ENCODE peak calls at places on chromosomes 11 and 22, in four cellular contexts. One of them, this sample, is unnamed.
A peak's percentile ranks its signal among the peaks of the same experiment; 100 is the strongest.

GRCh38 chr11:68040121-68040956 is 1.5 kb downstream of the TCIRG1 start:
- DNase-seq in left ventricle myocardium inferior: peak; percentile 66
- DNase-seq in adipocyte: peak; percentile 75
- DNase-seq in thoracic aorta: no peak
- DNase-seq in this sample: peak; percentile 48

GRCh38 chr22:46073683-46074504 is 76.4 kb upstream of the PPARA start:
- DNase-seq in left ventricle myocardium inferior: peak; percentile 44
- DNase-seq in adipocyte: peak; percentile 82
- DNase-seq in thoracic aorta: no peak
- DNase-seq in this sample: no peak

GRCh38 chr11:761526-762108 is 14.4 kb downstream of the TALDO1 start:
- DNase-seq in left ventricle myocardium inferior: no peak
- DNase-seq in adipocyte: no peak
- DNase-seq in thoracic aorta: no peak
- DNase-seq in this sample: no peak

GRCh38 chr11:113664069-113664980 is 41.8 kb downstream of the TMPRSS5 start:
- DNase-seq in left ventricle myocardium inferior: no peak
- DNase-seq in adipocyte: no peak
- DNase-seq in thoracic aorta: no peak
- DNase-seq in this sample: no peak

GRCh38 chr22:31676700-31677099 is 14.7 kb upstream of the PISD start:
- DNase-seq in left ventricle myocardium inferior: peak; percentile 95
- DNase-seq in adipocyte: peak; percentile 22
- DNase-seq in thoracic aorta: peak; percentile 91
- DNase-seq in this sample: peak; percentile 95

GRCh38 chr11:68343761-68344256 is 31.4 kb downstream of the LRP5 start:
- DNase-seq in left ventricle myocardium inferior: no peak
- DNase-seq in adipocyte: no peak
- DNase-seq in thoracic aorta: no peak
- DNase-seq in this sample: no peak

GRCh38 chr11:117793521-117793920 is 3.5 kb downstream of the DSCAML1 start:
- DNase-seq in left ventricle myocardium inferior: no peak
- DNase-seq in adipocyte: no peak
- DNase-seq in thoracic aorta: no peak
- DNase-seq in this sample: no peak

GRCh38 chr11:122933434-122933833 is 48.2 kb downstream of the BSX start:
- DNase-seq in left ventricle myocardium inferior: no peak
- DNase-seq in adipocyte: peak; percentile 6
- DNase-seq in thoracic aorta: no peak
- DNase-seq in this sample: no peak

GRCh38 chr11:57310630-57311086 is 14.1 kb downstream of the TNKS1BP1 start:
- DNase-seq in left ventricle myocardium inferior: no peak
- DNase-seq in adipocyte: peak; percentile 70
- DNase-seq in thoracic aorta: no peak
- DNase-seq in this sample: peak; percentile 53

GRCh38 chr11:6027501-6027900 is 3.1 kb downstream of the OR56A1 start:
- DNase-seq in left ventricle myocardium inferior: no peak
- DNase-seq in adipocyte: no peak
- DNase-seq in thoracic aorta: no peak
- DNase-seq in this sample: peak; percentile 20

GRCh38 chr11:63592975-63593395 is 21.2 kb downstream of the PLAAT3 start:
- DNase-seq in left ventricle myocardium inferior: no peak
- DNase-seq in adipocyte: peak; percentile 43
- DNase-seq in thoracic aorta: no peak
- DNase-seq in this sample: no peak

GRCh38 chr22:19802881-19803735 is 42.5 kb downstream of the TBX1 start:
- DNase-seq in left ventricle myocardium inferior: peak; percentile 10
- DNase-seq in adipocyte: no peak
- DNase-seq in thoracic aorta: no peak
- DNase-seq in this sample: no peak

GRCh38 chr11:116353517-116353916 is 419.3 kb downstream of the BUD13 start:
- DNase-seq in left ventricle myocardium inferior: no peak
- DNase-seq in adipocyte: no peak
- DNase-seq in thoracic aorta: no peak
- DNase-seq in this sample: no peak

GRCh38 chr22:20407829-20408228 is 13.9 kb downstream of the ZNF74 start:
- DNase-seq in left ventricle myocardium inferior: no peak
- DNase-seq in adipocyte: no peak
- DNase-seq in thoracic aorta: no peak
- DNase-seq in this sample: no peak

GRCh38 chr11:78298216-78298860 is 109.6 kb downstream of the USP35 start:
- DNase-seq in left ventricle myocardium inferior: no peak
- DNase-seq in adipocyte: no peak
- DNase-seq in thoracic aorta: no peak
- DNase-seq in this sample: no peak

GRCh38 chr11:64834723-64835615 is 9.5 kb downstream of the CDC42BPG start:
- DNase-seq in left ventricle myocardium inferior: no peak
- DNase-seq in adipocyte: no peak
- DNase-seq in thoracic aorta: no peak
- DNase-seq in this sample: peak; percentile 84

GRCh38 chr11:65857500-65858353 is at the start of gene CFL1:
- DNase-seq in left ventricle myocardium inferior: peak; percentile 99
- DNase-seq in adipocyte: peak; percentile 99
- DNase-seq in thoracic aorta: peak; percentile 92
- DNase-seq in this sample: peak; percentile 99

GRCh38 chr11:128553662-128554392 is 33.5 kb downstream of the ETS1 start:
- DNase-seq in left ventricle myocardium inferior: no peak
- DNase-seq in adipocyte: peak; percentile 39
- DNase-seq in thoracic aorta: no peak
- DNase-seq in this sample: peak; percentile 55

GRCh38 chr22:46070722-46071450 is 79.4 kb upstream of the PPARA start:
- DNase-seq in left ventricle myocardium inferior: peak; percentile 78
- DNase-seq in adipocyte: peak; percentile 87
- DNase-seq in thoracic aorta: no peak
- DNase-seq in this sample: no peak

GRCh38 chr11:76553554-76554476 is 109.0 kb downstream of the EMSY start:
- DNase-seq in left ventricle myocardium inferior: no peak
- DNase-seq in adipocyte: no peak
- DNase-seq in thoracic aorta: no peak
- DNase-seq in this sample: no peak

GRCh38 chr22:27760474-27760873 is 41.1 kb downstream of the MN1 start:
- DNase-seq in left ventricle myocardium inferior: no peak
- DNase-seq in adipocyte: no peak
- DNase-seq in thoracic aorta: no peak
- DNase-seq in this sample: no peak

GRCh38 chr11:20501971-20502370 is 97.4 kb upstream of the SLC6A5 start:
- DNase-seq in left ventricle myocardium inferior: no peak
- DNase-seq in adipocyte: no peak
- DNase-seq in thoracic aorta: no peak
- DNase-seq in this sample: no peak

GRCh38 chr11:31786996-31787685 is 24.0 kb downstream of the PAX6 start:
- DNase-seq in left ventricle myocardium inferior: no peak
- DNase-seq in adipocyte: no peak
- DNase-seq in thoracic aorta: no peak
- DNase-seq in this sample: no peak

GRCh38 chr11:112292785-112293407 is 32.2 kb upstream of the PLET1 start:
- DNase-seq in left ventricle myocardium inferior: no peak
- DNase-seq in adipocyte: peak; percentile 95
- DNase-seq in thoracic aorta: peak; percentile 58
- DNase-seq in this sample: peak; percentile 92

GRCh38 chr22:36619797-36620390 is 83.7 kb downstream of the CACNG2 start:
- DNase-seq in left ventricle myocardium inferior: no peak
- DNase-seq in adipocyte: no peak
- DNase-seq in thoracic aorta: no peak
- DNase-seq in this sample: no peak

GRCh38 chr22:36629320-36629719 is 74.2 kb downstream of the CACNG2 start:
- DNase-seq in left ventricle myocardium inferior: no peak
- DNase-seq in adipocyte: no peak
- DNase-seq in thoracic aorta: no peak
- DNase-seq in this sample: no peak

GRCh38 chr22:36628561-36629060 is 74.9 kb downstream of the CACNG2 start:
- DNase-seq in left ventricle myocardium inferior: no peak
- DNase-seq in adipocyte: no peak
- DNase-seq in thoracic aorta: no peak
- DNase-seq in this sample: no peak

GRCh38 chr22:36625102-36625501 is 78.5 kb downstream of the CACNG2 start:
- DNase-seq in left ventricle myocardium inferior: no peak
- DNase-seq in adipocyte: no peak
- DNase-seq in thoracic aorta: no peak
- DNase-seq in this sample: no peak
- H3K27me3 ChIP-seq in left ventricle myocardium inferior: peaks cover 83% of the 10 kb centered on the region
- H3K27me3 ChIP-seq in adipocyte: peaks cover 58% of the 10 kb centered on the region
- H3K27me3 ChIP-seq in thoracic aorta: no peaks in the 10 kb centered on the region
- H3K27me3 ChIP-seq in this sample: peaks cover 43% of the 10 kb centered on the region

DNA sequence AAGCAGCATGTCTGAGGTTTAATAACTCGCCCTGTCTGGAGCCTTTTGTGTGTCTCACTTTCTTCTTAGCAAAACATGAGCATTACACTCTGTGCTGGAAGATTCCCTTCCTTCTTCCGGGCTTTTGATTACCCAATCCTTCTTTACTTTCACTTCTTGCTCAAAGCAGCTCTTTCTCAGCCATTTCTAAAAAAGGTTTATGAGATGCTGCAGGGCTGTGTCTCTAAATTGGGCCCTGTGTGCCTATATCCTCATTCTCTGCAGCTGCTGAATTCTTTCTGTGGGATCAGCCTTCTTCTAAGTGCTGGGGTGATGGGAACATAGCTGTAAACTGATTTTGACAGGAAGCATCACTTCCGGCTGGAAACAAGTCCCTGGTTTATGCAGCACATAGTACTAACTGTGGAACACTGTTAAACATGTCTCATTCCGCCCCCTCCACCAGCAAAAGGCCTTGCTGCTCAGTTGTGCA is 71.8 kb downstream of the PIWIL4 start:
- DNase-seq in left ventricle myocardium inferior: no peak
- DNase-seq in adipocyte: peak; percentile 69
- DNase-seq in thoracic aorta: no peak
- DNase-seq in this sample: no peak
- H3K4me3 ChIP-seq in left ventricle myocardium inferior: peak overlapping the region; percentile 19
- H3K4me3 ChIP-seq in adipocyte: peak overlapping the region; percentile 62
- H3K4me3 ChIP-seq in thoracic aorta: peak overlapping the region; percentile 39
- H3K4me3 ChIP-seq in this sample: no peak overlapping the region

GRCh38 chr11:71144736-71145135 is 107.6 kb downstream of the SHANK2 start:
- DNase-seq in left ventricle myocardium inferior: no peak
- DNase-seq in adipocyte: no peak
- DNase-seq in thoracic aorta: no peak
- DNase-seq in this sample: no peak
- H3K9me3 ChIP-seq in left ventricle myocardium inferior: peaks cover 10% of the 10 kb centered on the region
- H3K9me3 ChIP-seq in adipocyte: no peaks in the 10 kb centered on the region
- H3K9me3 ChIP-seq in thoracic aorta: no peaks in the 10 kb centered on the region
- H3K9me3 ChIP-seq in this sample: no peaks in the 10 kb centered on the region

DNA sequence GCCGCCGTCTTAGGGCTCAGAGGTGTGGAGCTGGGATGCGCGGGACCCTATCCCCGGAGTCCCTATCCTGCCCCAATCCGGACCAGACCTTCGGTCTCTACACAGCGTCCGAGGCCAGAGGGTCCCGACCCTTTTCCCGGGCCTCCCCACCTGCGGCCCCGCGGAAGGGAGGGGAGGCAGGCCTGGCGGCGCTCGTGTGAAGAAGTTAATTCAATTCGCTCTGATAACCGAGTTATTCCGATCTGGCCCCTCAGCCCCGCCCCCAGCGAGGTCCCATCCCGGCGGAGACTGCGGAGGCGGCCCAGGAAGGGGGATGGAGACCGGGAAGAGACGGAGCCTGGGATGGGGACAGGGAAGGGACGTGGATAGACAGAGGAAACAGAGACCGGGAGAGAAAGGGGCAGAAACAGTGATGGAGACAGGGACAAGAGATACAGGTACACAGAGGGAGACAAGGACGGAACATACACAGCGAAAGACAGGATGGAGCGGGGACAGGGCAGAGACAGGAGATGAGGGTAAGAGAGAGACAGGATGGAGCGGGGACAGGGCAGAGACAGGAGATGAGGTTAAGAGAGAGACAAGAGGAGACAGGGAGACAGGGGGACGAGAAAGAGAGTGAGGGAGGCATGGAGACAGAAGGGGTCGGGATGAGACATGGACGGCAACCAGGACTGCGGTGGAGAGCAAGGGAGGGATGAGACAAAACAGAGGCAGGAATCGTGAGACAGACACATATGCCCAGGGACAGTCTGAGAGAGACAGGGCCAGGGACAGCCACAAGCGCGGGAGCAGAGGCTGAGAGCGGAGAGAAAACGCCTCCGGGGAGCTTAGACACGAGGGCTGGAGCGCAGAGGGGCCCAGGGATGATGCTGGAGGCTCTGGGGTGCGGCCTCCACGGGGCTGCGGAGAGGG is 598 bp upstream of the PHOX2A start:
- DNase-seq in left ventricle myocardium inferior: no peak
- DNase-seq in adipocyte: no peak
- DNase-seq in thoracic aorta: no peak
- DNase-seq in this sample: no peak
- H3K27me3 ChIP-seq in left ventricle myocardium inferior: peaks cover 97% of the 10 kb centered on the region
- H3K27me3 ChIP-seq in adipocyte: peaks cover 61% of the 10 kb centered on the region
- H3K27me3 ChIP-seq in thoracic aorta: peaks cover 11% of the 10 kb centered on the region
- H3K27me3 ChIP-seq in this sample: no peaks in the 10 kb centered on the region